ENCODE peak calls at places on chromosomes 12 and 14, in five cellular contexts. One of them, this sample, is unnamed.

GRCh38 chr12:19186722-19187661 is 57.5 kb downstream of the PLEKHA5 start:
- DNase-seq in stimulated activated CD4-positive, alpha-beta T cell treated with anti-CD3 and anti-CD28 coated beads, Interleukin-12 subunit alpha, Interleukin-12 subunit beta, amount 100 ng/mL, for 4 hours: no peak
- DNase-seq in cardiac fibroblast: peak
- DNase-seq in ureter: no peak
- DNase-seq in fibroblast of the conjunctiva: peak
- DNase-seq in this sample: peak

GRCh38 chr12:88501976-88502938 is 78.0 kb downstream of the KITLG start:
- DNase-seq in fibroblast of the conjunctiva: peak
- DNase-seq in ureter: no peak
- DNase-seq in cardiac fibroblast: peak
- DNase-seq in stimulated activated CD4-positive, alpha-beta T cell treated with anti-CD3 and anti-CD28 coated beads, Interleukin-12 subunit alpha, Interleukin-12 subunit beta, amount 100 ng/mL, for 4 hours: no peak
- DNase-seq in this sample: no peak

GRCh38 chr12:93019911-93020224 is 90.8 kb upstream of the EEA1 start:
- DNase-seq in ureter: no peak
- DNase-seq in stimulated activated CD4-positive, alpha-beta T cell treated with anti-CD3 and anti-CD28 coated beads, Interleukin-12 subunit alpha, Interleukin-12 subunit beta, amount 100 ng/mL, for 4 hours: no peak
- DNase-seq in cardiac fibroblast: no peak
- DNase-seq in fibroblast of the conjunctiva: no peak
- DNase-seq in this sample: no peak

GRCh38 chr14:90722590-90722989 is 93.6 kb downstream of the TTC7B start:
- DNase-seq in fibroblast of the conjunctiva: no peak
- DNase-seq in stimulated activated CD4-positive, alpha-beta T cell treated with anti-CD3 and anti-CD28 coated beads, Interleukin-12 subunit alpha, Interleukin-12 subunit beta, amount 100 ng/mL, for 4 hours: no peak
- DNase-seq in cardiac fibroblast: no peak
- DNase-seq in ureter: no peak
- DNase-seq in this sample: peak

GRCh38 chr12:64915242-64915641 is 90.8 kb downstream of the TBC1D30 start:
- DNase-seq in ureter: no peak
- DNase-seq in cardiac fibroblast: no peak
- DNase-seq in fibroblast of the conjunctiva: no peak
- DNase-seq in stimulated activated CD4-positive, alpha-beta T cell treated with anti-CD3 and anti-CD28 coated beads, Interleukin-12 subunit alpha, Interleukin-12 subunit beta, amount 100 ng/mL, for 4 hours: no peak
- DNase-seq in this sample: no peak

GRCh38 chr12:11609045-11609444 is 40.4 kb upstream of the ETV6 start:
- DNase-seq in cardiac fibroblast: no peak
- DNase-seq in stimulated activated CD4-positive, alpha-beta T cell treated with anti-CD3 and anti-CD28 coated beads, Interleukin-12 subunit alpha, Interleukin-12 subunit beta, amount 100 ng/mL, for 4 hours: no peak
- DNase-seq in ureter: no peak
- DNase-seq in fibroblast of the conjunctiva: no peak
- DNase-seq in this sample: no peak

GRCh38 chr12:98418357-98419075 is 96.9 kb upstream of the TMPO start:
- DNase-seq in fibroblast of the conjunctiva: peak
- DNase-seq in stimulated activated CD4-positive, alpha-beta T cell treated with anti-CD3 and anti-CD28 coated beads, Interleukin-12 subunit alpha, Interleukin-12 subunit beta, amount 100 ng/mL, for 4 hours: no peak
- DNase-seq in ureter: peak
- DNase-seq in cardiac fibroblast: peak
- DNase-seq in this sample: no peak

GRCh38 chr12:89674326-89674942 is 34.2 kb downstream of the ATP2B1 start:
- DNase-seq in stimulated activated CD4-positive, alpha-beta T cell treated with anti-CD3 and anti-CD28 coated beads, Interleukin-12 subunit alpha, Interleukin-12 subunit beta, amount 100 ng/mL, for 4 hours: no peak
- DNase-seq in ureter: no peak
- DNase-seq in cardiac fibroblast: no peak
- DNase-seq in fibroblast of the conjunctiva: no peak
- DNase-seq in this sample: no peak

GRCh38 chr14:50012644-50013043 is 103.7 kb downstream of the VCPKMT start:
- DNase-seq in fibroblast of the conjunctiva: no peak
- DNase-seq in stimulated activated CD4-positive, alpha-beta T cell treated with anti-CD3 and anti-CD28 coated beads, Interleukin-12 subunit alpha, Interleukin-12 subunit beta, amount 100 ng/mL, for 4 hours: no peak
- DNase-seq in cardiac fibroblast: no peak
- DNase-seq in ureter: no peak
- DNase-seq in this sample: no peak

GRCh38 chr12:77032406-77032805 is 33.0 kb downstream of the E2F7 start:
- DNase-seq in stimulated activated CD4-positive, alpha-beta T cell treated with anti-CD3 and anti-CD28 coated beads, Interleukin-12 subunit alpha, Interleukin-12 subunit beta, amount 100 ng/mL, for 4 hours: no peak
- DNase-seq in cardiac fibroblast: no peak
- DNase-seq in ureter: no peak
- DNase-seq in fibroblast of the conjunctiva: no peak
- DNase-seq in this sample: no peak